ENCODE peak calls at places on chromosomes 13 and 19, in six cellular contexts. Z is activated naive CD4-positive, alpha-beta T cell treated with anti-CD3 and anti-CD28 coated beads, Interleukin-2, amount 50 U/mL, for 16 hours; B is H4; V is spleen; C is activated CD8-positive, alpha-beta T cell treated with anti-CD3 and anti-CD28 coated beads for 36 hours; R is epithelial cell of esophagus. F is an unnamed sample.

GRCh38 chr19:31438401-31439269 is 89.4 kb upstream of the TSHZ3 start:
- DNase-seq in R (no peak), Z (no peak), C (no peak), B (no peak), V (no peak), F (no peak)

GRCh38 chr13:99528547-99528946 is 27.3 kb downstream of the TM9SF2 start:
- DNase-seq in C (peak), R (no peak), B (no peak), V (no peak), Z (peak), F (no peak)

GRCh38 chr19:20278342-20278741 is 111.3 kb downstream of the ZNF486 start:
- DNase-seq in R (peak), Z (no peak), C (no peak), B (peak), V (no peak), F (no peak)

GRCh38 chr19:57675881-57676280 is 5.9 kb upstream of the ZNF551 start:
- DNase-seq in C (no peak), V (no peak), Z (no peak), B (no peak), R (no peak), F (peak)

GRCh38 chr19:7152568-7152967 is 83.1 kb downstream of the ZNF557 start:
- DNase-seq in C (peak), R (no peak), V (no peak), B (no peak), Z (no peak), F (no peak)

GRCh38 chr19:8697671-8698432 is 743 bp downstream of the ACTL9 start:
- DNase-seq in C (peak), Z (no peak), B (no peak), V (no peak), R (no peak), F (no peak)

GRCh38 chr13:100513987-100514670 is 74.5 kb downstream of the GGACT start:
- DNase-seq in Z (no peak), B (no peak), C (no peak), V (no peak), R (no peak), F (no peak)

GRCh38 chr19:13707901-13708300 is 56.4 kb upstream of the MRI1 start:
- DNase-seq in Z (no peak), B (peak), V (no peak), R (no peak), C (no peak), F (no peak)

GRCh38 chr13:38743499-38743898 is 56.6 kb downstream of the FREM2 start:
- DNase-seq in R (peak), B (no peak), Z (no peak), C (no peak), V (no peak), F (no peak)

GRCh38 chr19:13881231-13881691 is 4.3 kb downstream of the NANOS3 start:
- DNase-seq in V (no peak), R (no peak), Z (no peak), B (peak), C (peak), F (no peak)

GRCh38 chr19:10975374-10976036 is 14.7 kb downstream of the SMARCA4 start:
- DNase-seq in C (no peak), V (no peak), Z (no peak), B (no peak), R (no peak), F (no peak)

GRCh38 chr13:27810461-27810860 is 18.2 kb downstream of the GSX1 start:
- DNase-seq in R (peak), Z (no peak), C (no peak), B (no peak), V (no peak), F (peak)

GRCh38 chr19:17334414-17335409 is at the start of gene ANO8:
- DNase-seq in R (peak), Z (peak), B (peak), C (peak), V (peak), F (peak)

GRCh38 chr13:87535911-87536310 is 135.3 kb upstream of the SLITRK5 start:
- DNase-seq in R (peak), Z (no peak), B (no peak), C (no peak), V (no peak), F (peak)

GRCh38 chr13:110559429-110559943 is 2.0 kb downstream of the RAB20 start:
- DNase-seq in V (peak), B (peak), R (no peak), C (no peak), Z (no peak), F (peak)

GRCh38 chr19:42250666-42251531 is 4.0 kb downstream of the ERF start:
- DNase-seq in B (no peak), C (peak), R (peak), Z (no peak), V (peak), F (no peak)

GRCh38 chr13:97348569-97349100 is 85.3 kb upstream of the RAP2A start:
- DNase-seq in R (no peak), V (no peak), B (no peak), Z (no peak), C (no peak), F (no peak)

GRCh38 chr19:44686896-44687295 is 12.1 kb upstream of the CEACAM16 start:
- DNase-seq in R (no peak), C (no peak), Z (no peak), B (no peak), V (no peak), F (no peak)

GRCh38 chr13:39058040-39058439 is 19.8 kb downstream of the NHLRC3 start:
- DNase-seq in R (no peak), C (no peak), V (no peak), B (no peak), Z (no peak), F (no peak)

GRCh38 chr19:38701455-38702063 is 42.7 kb downstream of the CAPN12 start:
- DNase-seq in Z (no peak), R (no peak), C (no peak), B (no peak), V (no peak), F (no peak)

GRCh38 chr13:51935326-51936171 is 73.8 kb downstream of the CCDC70 start:
- DNase-seq in Z (no peak), R (peak), B (peak), C (no peak), V (no peak), F (peak)

GRCh38 chr13:54367639-54368271 is 1339.1 kb downstream of the OLFM4 start:
- DNase-seq in V (no peak), R (no peak), C (no peak), B (no peak), Z (no peak), F (no peak)

GRCh38 chr13:100944791-100945345 is 270.3 kb upstream of the TMTC4 start:
- DNase-seq in B (no peak), R (no peak), V (no peak), Z (no peak), C (no peak), F (no peak)

GRCh38 chr13:95536629-95537241 is 15.8 kb upstream of the CLDN10 start:
- DNase-seq in Z (no peak), R (peak), C (no peak), B (peak), V (no peak), F (peak)

GRCh38 chr19:31297991-31298390 is 51.2 kb downstream of the TSHZ3 start:
- DNase-seq in V (no peak), Z (no peak), B (no peak), C (no peak), R (no peak), F (no peak)

GRCh38 chr13:99800951-99801350 is 170.6 kb downstream of the ZIC5 start:
- DNase-seq in Z (no peak), V (no peak), R (no peak), B (no peak), C (no peak), F (no peak)

GRCh38 chr13:109447667-109448066 is 338.7 kb downstream of the IRS2 start:
- DNase-seq in B (no peak), V (no peak), R (no peak), Z (no peak), C (no peak), F (no peak)

GRCh38 chr13:100689191-100689590 is 14.6 kb upstream of the TMTC4 start:
- DNase-seq in R (no peak), V (no peak), Z (no peak), B (no peak), C (no peak), F (no peak)

GRCh38 chr19:2429917-2430570 is 2.7 kb upstream of the TIMM13 start:
- DNase-seq in C (no peak), B (no peak), R (no peak), Z (no peak), V (peak), F (no peak)

GRCh38 chr19:45149129-45149528 is 11.7 kb downstream of the NKPD1 start:
- DNase-seq in R (no peak), V (no peak), B (no peak), Z (no peak), C (no peak), F (no peak)

GRCh38 chr19:13082192-13083007 is 20.3 kb downstream of the LYL1 start:
- DNase-seq in Z (no peak), C (no peak), B (no peak), V (no peak), R (no peak), F (peak)

GRCh38 chr19:54561840-54562239 is 11.8 kb upstream of the LILRA2 start:
- DNase-seq in C (no peak), B (peak), R (no peak), Z (no peak), V (no peak), F (no peak)

GRCh38 chr13:24086642-24087041 is 73.9 kb upstream of the SPATA13 start:
- DNase-seq in C (no peak), B (no peak), V (no peak), Z (no peak), R (no peak), F (no peak)

GRCh38 chr13:44426461-44426860 is 52.8 kb downstream of the SERP2 start:
- DNase-seq in B (no peak), Z (no peak), C (no peak), V (no peak), R (no peak), F (no peak)

GRCh38 chr13:49097374-49097773 is 121.7 kb downstream of the FNDC3A start:
- DNase-seq in Z (no peak), R (peak), C (no peak), V (no peak), B (peak), F (peak)

GRCh38 chr19:4369109-4369887 is 25.9 kb downstream of the MPND start:
- DNase-seq in Z (peak), C (peak), V (peak), B (peak), R (peak), F (peak)

GRCh38 chr19:55437410-55437809 is 5.7 kb downstream of the SHISA7 start:
- DNase-seq in Z (no peak), C (peak), V (no peak), B (peak), R (peak), F (peak)

F was measured in bronchial epithelial cell.